ENCODE peak calls at places on chromosomes 6 and 20, in eight cellular contexts. F, I, T, B, D, W, J and Q are unnamed samples.
A peak's percentile ranks its signal among the peaks of the same experiment; 100 is the strongest.

GRCh38 chr20:57662313-57663240 is 42.4 kb upstream of the ZBP1 start:
- DNase-seq in J (peak; percentile 15), T (peak; percentile 13), W (no peak), D (peak; percentile 7), I (no peak), F (no peak), B (peak; percentile 5), Q (peak; percentile 63)

GRCh38 chr6:7758456-7758855 is 32.6 kb downstream of the BMP6 start:
- DNase-seq in J (no peak), D (no peak), T (peak; percentile 32), I (peak; percentile 43), F (no peak), W (no peak), B (no peak), Q (no peak)

GRCh38 chr20:56157530-56158203 is 90.9 kb upstream of the MC3R start:
- DNase-seq in B (no peak), F (no peak), I (no peak), J (no peak), T (no peak), W (no peak), D (no peak), Q (no peak)

GRCh38 chr20:63273635-63274380 is 1.2 kb downstream of the ARFGAP1 start:
- DNase-seq in W (no peak), T (no peak), D (no peak), J (no peak), B (no peak), I (no peak), F (no peak), Q (no peak)

GRCh38 chr20:17939622-17940446 is 28.8 kb downstream of the SNX5 start:
- DNase-seq in B (no peak), J (no peak), I (no peak), T (no peak), D (no peak), F (no peak), W (no peak), Q (no peak)

GRCh38 chr20:25284131-25284601 is 36.3 kb downstream of the PYGB start:
- DNase-seq in B (peak; percentile 3), T (peak; percentile 14), D (no peak), W (no peak), F (no peak), I (no peak), J (no peak), Q (peak; percentile 42)

GRCh38 chr20:19506021-19506420 is 252.0 kb upstream of the RIN2 start:
- DNase-seq in F (no peak), I (no peak), B (no peak), W (no peak), T (no peak), D (no peak), J (no peak), Q (no peak)

GRCh38 chr6:31575335-31575901 is at the start of gene TNF:
- DNase-seq in T (no peak), D (peak; percentile 64), I (peak; percentile 56), B (peak; percentile 68), J (peak; percentile 61), W (peak; percentile 66), F (no peak), Q (no peak)

GRCh38 chr6:27503436-27504030 is 30.6 kb upstream of the ZNF184 start:
- DNase-seq in I (peak; percentile 55), W (peak; percentile 54), J (peak; percentile 74), D (peak; percentile 40), B (peak; percentile 53), T (peak; percentile 84), F (no peak), Q (peak; percentile 72)

GRCh38 chr6:14143305-14143704 is 25.7 kb downstream of the CD83 start:
- DNase-seq in I (no peak), B (no peak), W (no peak), D (no peak), T (no peak), J (no peak), F (no peak), Q (no peak)

GRCh38 chr6:51842487-51843469 is 244.6 kb downstream of the PKHD1 start:
- DNase-seq in D (no peak), W (no peak), I (no peak), T (no peak), J (no peak), B (no peak), F (no peak), Q (no peak)

GRCh38 chr20:24102290-24102689 is 113.7 kb upstream of the GGTLC1 start:
- DNase-seq in B (no peak), F (no peak), D (no peak), T (no peak), I (no peak), W (no peak), J (no peak), Q (no peak)

GRCh38 chr6:144359783-144360182 is 74.6 kb downstream of the UTRN start:
- DNase-seq in T (no peak), D (no peak), J (no peak), F (no peak), W (no peak), B (no peak), I (no peak), Q (no peak)

GRCh38 chr6:52482903-52483670 is 62.9 kb downstream of the EFHC1 start:
- DNase-seq in I (no peak), D (no peak), T (no peak), F (no peak), W (no peak), B (no peak), J (no peak), Q (no peak)

GRCh38 chr6:5478380-5478779 is 217.1 kb downstream of the FARS2 start:
- DNase-seq in W (no peak), D (no peak), T (no peak), J (no peak), F (no peak), B (no peak), I (no peak), Q (no peak)

GRCh38 chr20:5463007-5463686 is 146.4 kb upstream of the PROKR2 start:
- DNase-seq in B (no peak), F (no peak), J (no peak), D (no peak), W (no peak), I (no peak), T (no peak), Q (no peak)

GRCh38 chr6:144897441-144897921 is 612.3 kb downstream of the UTRN start:
- DNase-seq in J (no peak), W (no peak), I (no peak), F (no peak), T (no peak), B (no peak), D (no peak), Q (no peak)

DNA sequence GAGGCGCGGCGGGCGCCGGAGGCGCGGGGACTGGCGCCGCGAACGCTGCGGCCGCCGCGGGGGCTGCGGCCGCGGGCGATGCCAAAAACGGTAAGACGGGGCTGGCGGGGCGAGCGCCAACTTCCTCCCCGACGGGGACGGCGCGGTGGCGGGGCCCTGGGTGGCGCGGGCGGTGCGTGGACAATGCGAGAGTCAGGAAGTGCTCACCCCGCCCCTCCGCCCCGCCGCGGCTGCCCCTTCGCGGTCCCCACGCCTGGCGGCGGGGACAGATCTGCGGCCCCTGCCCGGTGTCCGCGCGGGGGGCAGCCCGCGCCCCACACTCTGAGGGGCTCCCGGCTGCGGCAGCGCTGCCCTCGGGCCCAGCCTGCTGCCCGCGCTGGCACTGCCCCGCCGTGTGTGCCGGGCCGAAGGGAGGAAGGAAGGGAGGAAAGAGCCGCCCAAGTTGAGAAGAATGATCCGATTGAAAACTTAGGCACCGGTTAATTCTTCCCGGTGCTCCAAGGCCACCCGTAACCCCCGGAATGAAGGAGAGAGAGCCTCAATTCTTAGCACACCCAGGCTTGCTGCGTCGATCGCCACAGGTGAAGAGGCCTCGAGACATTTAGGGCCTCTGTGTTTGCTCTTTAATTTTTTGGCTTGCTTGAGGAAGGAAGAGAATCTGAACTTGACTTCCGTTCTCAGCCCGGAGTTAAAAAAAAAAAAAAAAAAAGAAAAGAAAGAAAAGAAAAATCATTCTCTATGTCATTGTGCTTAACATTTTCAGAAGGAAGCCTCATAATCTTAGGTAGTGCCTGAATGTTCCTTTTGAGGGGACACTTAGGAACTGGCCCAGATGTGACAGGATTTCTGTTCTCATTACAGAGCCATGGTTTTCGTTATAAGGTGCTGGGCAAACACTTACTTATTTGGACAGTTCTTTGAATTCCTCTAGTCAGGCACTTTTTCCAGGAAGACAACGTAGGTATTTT is 982 bp downstream of the HECA start:
- DNase-seq in T (peak; percentile 73), W (peak; percentile 73), F (no peak), D (peak; percentile 80), I (peak; percentile 75), B (peak; percentile 78), J (peak; percentile 52), Q (peak; percentile 90)
- TF ChIP-seq CTCF in T (no peak), W (peak; percentile 12), F (peak; percentile 8), D (no peak), I (peak; percentile 4), B (peak; percentile 20), J (no peak), Q (no peak)

DNA sequence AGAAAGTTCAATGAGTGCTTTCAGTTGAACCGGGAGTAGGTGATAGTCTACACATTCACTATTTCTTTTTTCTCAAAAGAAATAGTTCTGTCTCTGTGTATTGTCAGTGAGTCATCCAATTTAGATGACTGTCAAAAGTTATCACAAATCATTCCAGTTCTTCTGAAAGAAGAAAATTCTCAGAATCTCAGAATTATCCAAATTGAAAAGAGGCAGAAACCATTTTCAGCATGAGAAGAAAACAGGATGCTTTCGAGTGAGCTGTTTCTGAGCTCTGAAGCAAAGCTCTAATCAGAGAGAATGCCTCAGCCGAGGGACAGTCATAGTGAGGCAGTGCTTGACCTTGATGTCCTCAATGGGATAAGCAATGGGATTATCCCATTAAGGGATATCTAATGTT is 97.9 kb downstream of the HUS1B start:
- DNase-seq in D (no peak), I (no peak), J (no peak), F (no peak), W (no peak), T (no peak), B (no peak), Q (no peak)
- H3K4me1 ChIP-seq in D (no peaks in the 10 kb centered on the region), I (no peaks in the 10 kb centered on the region), J (no peaks in the 10 kb centered on the region), F (no peaks in the 10 kb centered on the region), W (no peaks in the 10 kb centered on the region), T (no peaks in the 10 kb centered on the region), B (no peaks in the 10 kb centered on the region), Q (no peaks in the 10 kb centered on the region)

GRCh38 chr20:50762435-50763201 is 31.2 kb downstream of the PARD6B start:
- DNase-seq in J (peak; percentile 47), T (peak; percentile 51), W (peak; percentile 83), D (peak; percentile 84), B (peak; percentile 62), F (peak; percentile 51), I (peak; percentile 83), Q (peak; percentile 85)
- H3K27ac ChIP-seq in J (peak overlapping the region; percentile 32), T (no peak overlapping the region), W (peak overlapping the region; percentile 53), D (peak overlapping the region; percentile 13), B (peak overlapping the region; percentile 71), F (no peak overlapping the region), I (peak overlapping the region; percentile 75), Q (peak overlapping the region; percentile 89)

GRCh38 chr20:22339946-22340345 is 244.4 kb downstream of the FOXA2 start:
- DNase-seq in D (no peak), B (no peak), T (no peak), W (no peak), F (no peak), I (no peak), J (no peak), Q (no peak)

GRCh38 chr20:22339091-22339881 is 245.1 kb downstream of the FOXA2 start:
- DNase-seq in T (no peak), J (no peak), W (peak; percentile 44), B (peak; percentile 45), D (peak; percentile 31), I (no peak), F (no peak), Q (no peak)

GRCh38 chr20:22338140-22338708 is 246.1 kb downstream of the FOXA2 start:
- DNase-seq in B (no peak), T (no peak), I (no peak), J (no peak), W (no peak), D (no peak), F (no peak), Q (no peak)

GRCh38 chr20:22335210-22335609 is 249.2 kb downstream of the FOXA2 start:
- DNase-seq in W (no peak), B (no peak), D (no peak), F (no peak), J (no peak), I (no peak), T (no peak), Q (no peak)

GRCh38 chr20:22333885-22334545 is 250.4 kb downstream of the FOXA2 start:
- DNase-seq in F (no peak), D (peak; percentile 44), B (peak; percentile 52), W (peak; percentile 19), I (peak; percentile 35), J (no peak), T (peak; percentile 27), Q (no peak)
- TF ChIP-seq CTCF in F (peak; percentile 67), D (peak; percentile 69), B (peak; percentile 74), W (peak; percentile 70), I (peak; percentile 73), J (peak; percentile 41), T (no peak), Q (peak; percentile 58)